ENCODE peak calls at places on chromosomes 13 and 19, in ten cellular contexts. Y is HuH-7.5; K is stimulated activated CD4-positive, alpha-beta T cell treated with anti-CD3 and anti-CD28 coated beads, Interleukin-2, amount 100 ng/mL, for 48 hours; B is NCI-H460; X is omental fat pad; Q is AML-193; I is A172; M is CD4-positive, alpha-beta T cell; H is cardiac fibroblast; O is SW 1271. A is an unnamed sample.

GRCh38 chr19:30739394-30739793 is 367.2 kb downstream of the ZNF536 start:
- DNase-seq in Y (no peak), K (no peak), B (no peak), X (no peak), Q (no peak), I (no peak), M (no peak), H (no peak), O (no peak), A (no peak)

GRCh38 chr19:12748489-12748888 is 3.1 kb upstream of the BEST2 start:
- DNase-seq in Y (no peak), K (no peak), B (no peak), X (no peak), Q (no peak), I (no peak), M (no peak), H (no peak), O (no peak), A (no peak)

GRCh38 chr13:105804561-105805190 is 730.8 kb downstream of the EFNB2 start:
- DNase-seq in Y (no peak), K (no peak), B (no peak), X (no peak), Q (no peak), I (peak; percentile 76), M (no peak), H (peak; percentile 24), O (no peak), A (no peak)

GRCh38 chr19:5219551-5220304 is 120.9 kb downstream of the PTPRS start:
- DNase-seq in Y (no peak), K (no peak), B (no peak), X (no peak), Q (no peak), I (no peak), M (no peak), H (no peak), O (no peak), A (no peak)

GRCh38 chr19:47284324-47284899 is 9.7 kb downstream of the INAFM1 start:
- DNase-seq in Y (peak; percentile 43), K (peak; percentile 60), B (peak; percentile 36), X (no peak), Q (peak; percentile 55), I (peak; percentile 34), M (no peak), H (peak; percentile 80), O (peak; percentile 44), A (no peak)

GRCh38 chr19:14149509-14149994 is 13.2 kb upstream of the ASF1B start:
- DNase-seq in Y (no peak), K (peak; percentile 26), B (no peak), X (no peak), Q (no peak), I (no peak), M (peak; percentile 54), H (peak; percentile 89), O (no peak), A (peak; percentile 52)

GRCh38 chr13:46831588-46832194 is 34.7 kb upstream of the ESD start:
- DNase-seq in Y (no peak), K (peak; percentile 44), B (peak; percentile 35), X (peak; percentile 31), Q (peak; percentile 77), I (peak; percentile 29), M (no peak), H (peak; percentile 71), O (peak; percentile 42), A (peak; percentile 24)

GRCh38 chr19:53518061-53518460 is 19.9 kb upstream of the ZNF331 start:
- DNase-seq in Y (no peak), K (no peak), B (no peak), X (no peak), Q (no peak), I (no peak), M (no peak), H (no peak), O (no peak), A (no peak)

GRCh38 chr13:114079601-114080536 is 52.6 kb downstream of the RASA3 start:
- DNase-seq in Y (no peak), K (no peak), B (no peak), X (peak; percentile 18), Q (no peak), I (no peak), M (no peak), H (no peak), O (no peak), A (no peak)

GRCh38 chr13:43273362-43273761 is 250.0 kb downstream of the DNAJC15 start:
- DNase-seq in Y (no peak), K (no peak), B (no peak), X (no peak), Q (no peak), I (peak; percentile 71), M (no peak), H (no peak), O (no peak), A (no peak)

GRCh38 chr19:50718255-50719118 is 1.1 kb downstream of the SHANK1 start:
- DNase-seq in Y (no peak), K (no peak), B (no peak), X (no peak), Q (no peak), I (no peak), M (no peak), H (no peak), O (no peak), A (no peak)

GRCh38 chr13:46343279-46343949 is 43.6 kb downstream of the RUBCNL start:
- DNase-seq in Y (no peak), K (no peak), B (no peak), X (no peak), Q (no peak), I (no peak), M (no peak), H (no peak), O (no peak), A (no peak)

GRCh38 chr19:42074513-42075363 is 1.2 kb upstream of the ZNF574 start:
- DNase-seq in Y (no peak), K (peak; percentile 18), B (peak; percentile 5), X (no peak), Q (peak; percentile 38), I (no peak), M (peak; percentile 14), H (no peak), O (no peak), A (no peak)

GRCh38 chr13:84917252-84917878 is 881.9 kb downstream of the SLITRK6 start:
- DNase-seq in Y (no peak), K (no peak), B (peak; percentile 22), X (no peak), Q (peak; percentile 67), I (peak; percentile 18), M (no peak), H (peak; percentile 26), O (peak; percentile 28), A (no peak)

GRCh38 chr13:110497003-110497402 is 64.5 kb downstream of the RAB20 start:
- DNase-seq in Y (no peak), K (no peak), B (no peak), X (no peak), Q (no peak), I (no peak), M (no peak), H (no peak), O (no peak), A (no peak)

A was measured in naive thymus-derived CD8-positive, alpha-beta T cell.